ENCODE peak calls at places on chromosomes 5 and 9, in nine cellular contexts. One of them, this sample, is unnamed.

GRCh38 chr9:124765439-124765835 is 5.7 kb downstream of the NR6A1 start:
- DNase-seq in NCI-H460: no peak
- DNase-seq in kidney tubule cell: no peak
- DNase-seq in anterior cingulate cortex: no peak
- DNase-seq in neural progenitor cell: peak; percentile 66
- DNase-seq in posterior vena cava: no peak
- DNase-seq in GDM1: no peak
- DNase-seq in retinal pigment epithelial cell: no peak
- DNase-seq in stimulated activated naive B cell treated with anti-CD40 and anti-IgM and Interleukin-4, amounts not matched to agents 10 μg/mL and 1 μg/mL and 100 μg/mL, for 72 hours: no peak
- DNase-seq in this sample: peak; percentile 62

GRCh38 chr9:135536166-135536565 is 9.8 kb upstream of the OBP2A start:
- DNase-seq in GDM1: no peak
- DNase-seq in stimulated activated naive B cell treated with anti-CD40 and anti-IgM and Interleukin-4, amounts not matched to agents 10 μg/mL and 1 μg/mL and 100 μg/mL, for 72 hours: no peak
- DNase-seq in retinal pigment epithelial cell: no peak
- DNase-seq in NCI-H460: no peak
- DNase-seq in neural progenitor cell: no peak
- DNase-seq in posterior vena cava: no peak
- DNase-seq in kidney tubule cell: no peak
- DNase-seq in anterior cingulate cortex: no peak
- DNase-seq in this sample: no peak

GRCh38 chr5:71907001-71907564 is 188.0 kb downstream of the CARTPT start:
- DNase-seq in stimulated activated naive B cell treated with anti-CD40 and anti-IgM and Interleukin-4, amounts not matched to agents 10 μg/mL and 1 μg/mL and 100 μg/mL, for 72 hours: no peak
- DNase-seq in posterior vena cava: no peak
- DNase-seq in NCI-H460: no peak
- DNase-seq in GDM1: no peak
- DNase-seq in retinal pigment epithelial cell: no peak
- DNase-seq in kidney tubule cell: no peak
- DNase-seq in anterior cingulate cortex: no peak
- DNase-seq in neural progenitor cell: no peak
- DNase-seq in this sample: peak; percentile 38

GRCh38 chr5:44388504-44389409 is 463 bp downstream of the FGF10 start:
- DNase-seq in posterior vena cava: no peak
- DNase-seq in retinal pigment epithelial cell: no peak
- DNase-seq in stimulated activated naive B cell treated with anti-CD40 and anti-IgM and Interleukin-4, amounts not matched to agents 10 μg/mL and 1 μg/mL and 100 μg/mL, for 72 hours: no peak
- DNase-seq in anterior cingulate cortex: no peak
- DNase-seq in kidney tubule cell: no peak
- DNase-seq in neural progenitor cell: peak; percentile 46
- DNase-seq in NCI-H460: no peak
- DNase-seq in GDM1: no peak
- DNase-seq in this sample: no peak

GRCh38 chr9:115063058-115063850 is 54.7 kb downstream of the TNC start:
- DNase-seq in stimulated activated naive B cell treated with anti-CD40 and anti-IgM and Interleukin-4, amounts not matched to agents 10 μg/mL and 1 μg/mL and 100 μg/mL, for 72 hours: no peak
- DNase-seq in kidney tubule cell: peak; percentile 51
- DNase-seq in NCI-H460: no peak
- DNase-seq in posterior vena cava: no peak
- DNase-seq in retinal pigment epithelial cell: no peak
- DNase-seq in neural progenitor cell: no peak
- DNase-seq in GDM1: no peak
- DNase-seq in anterior cingulate cortex: no peak
- DNase-seq in this sample: no peak

GRCh38 chr5:115962239-115962564 is at the start of gene LVRN:
- DNase-seq in stimulated activated naive B cell treated with anti-CD40 and anti-IgM and Interleukin-4, amounts not matched to agents 10 μg/mL and 1 μg/mL and 100 μg/mL, for 72 hours: no peak
- DNase-seq in kidney tubule cell: no peak
- DNase-seq in NCI-H460: no peak
- DNase-seq in neural progenitor cell: no peak
- DNase-seq in GDM1: no peak
- DNase-seq in retinal pigment epithelial cell: no peak
- DNase-seq in posterior vena cava: no peak
- DNase-seq in anterior cingulate cortex: no peak
- DNase-seq in this sample: no peak

GRCh38 chr9:128340691-128341434 is 536 bp downstream of the SLC27A4 start:
- DNase-seq in NCI-H460: no peak
- DNase-seq in GDM1: no peak
- DNase-seq in anterior cingulate cortex: no peak
- DNase-seq in retinal pigment epithelial cell: no peak
- DNase-seq in stimulated activated naive B cell treated with anti-CD40 and anti-IgM and Interleukin-4, amounts not matched to agents 10 μg/mL and 1 μg/mL and 100 μg/mL, for 72 hours: no peak
- DNase-seq in neural progenitor cell: peak; percentile 48
- DNase-seq in posterior vena cava: peak; percentile 86
- DNase-seq in kidney tubule cell: no peak
- DNase-seq in this sample: no peak

GRCh38 chr5:65199988-65200668 is 281.6 kb downstream of the ADAMTS6 start:
- DNase-seq in kidney tubule cell: peak; percentile 59
- DNase-seq in NCI-H460: no peak
- DNase-seq in GDM1: no peak
- DNase-seq in posterior vena cava: no peak
- DNase-seq in anterior cingulate cortex: no peak
- DNase-seq in stimulated activated naive B cell treated with anti-CD40 and anti-IgM and Interleukin-4, amounts not matched to agents 10 μg/mL and 1 μg/mL and 100 μg/mL, for 72 hours: no peak
- DNase-seq in neural progenitor cell: no peak
- DNase-seq in retinal pigment epithelial cell: no peak
- DNase-seq in this sample: no peak

GRCh38 chr5:10562202-10563131 is 1.4 kb upstream of the ANKRD33B start:
- DNase-seq in kidney tubule cell: no peak
- DNase-seq in posterior vena cava: no peak
- DNase-seq in retinal pigment epithelial cell: no peak
- DNase-seq in anterior cingulate cortex: no peak
- DNase-seq in NCI-H460: no peak
- DNase-seq in GDM1: no peak
- DNase-seq in neural progenitor cell: no peak
- DNase-seq in stimulated activated naive B cell treated with anti-CD40 and anti-IgM and Interleukin-4, amounts not matched to agents 10 μg/mL and 1 μg/mL and 100 μg/mL, for 72 hours: peak; percentile 93
- DNase-seq in this sample: no peak

GRCh38 chr9:123453904-123454321 is 97.9 kb downstream of the CRB2 start:
- DNase-seq in stimulated activated naive B cell treated with anti-CD40 and anti-IgM and Interleukin-4, amounts not matched to agents 10 μg/mL and 1 μg/mL and 100 μg/mL, for 72 hours: no peak
- DNase-seq in anterior cingulate cortex: peak; percentile 89
- DNase-seq in NCI-H460: no peak
- DNase-seq in neural progenitor cell: no peak
- DNase-seq in posterior vena cava: no peak
- DNase-seq in GDM1: no peak
- DNase-seq in retinal pigment epithelial cell: no peak
- DNase-seq in kidney tubule cell: no peak
- DNase-seq in this sample: no peak

GRCh38 chr5:76252437-76252836 is 150.6 kb upstream of the IQGAP2 start:
- DNase-seq in posterior vena cava: no peak
- DNase-seq in NCI-H460: no peak
- DNase-seq in neural progenitor cell: no peak
- DNase-seq in GDM1: no peak
- DNase-seq in kidney tubule cell: peak; percentile 88
- DNase-seq in retinal pigment epithelial cell: no peak
- DNase-seq in stimulated activated naive B cell treated with anti-CD40 and anti-IgM and Interleukin-4, amounts not matched to agents 10 μg/mL and 1 μg/mL and 100 μg/mL, for 72 hours: no peak
- DNase-seq in anterior cingulate cortex: no peak
- DNase-seq in this sample: no peak

GRCh38 chr9:113152699-113153098 is 1.9 kb downstream of the SLC31A2 start:
- DNase-seq in kidney tubule cell: peak; percentile 73
- DNase-seq in stimulated activated naive B cell treated with anti-CD40 and anti-IgM and Interleukin-4, amounts not matched to agents 10 μg/mL and 1 μg/mL and 100 μg/mL, for 72 hours: no peak
- DNase-seq in GDM1: no peak
- DNase-seq in neural progenitor cell: no peak
- DNase-seq in anterior cingulate cortex: no peak
- DNase-seq in NCI-H460: no peak
- DNase-seq in retinal pigment epithelial cell: no peak
- DNase-seq in posterior vena cava: no peak
- DNase-seq in this sample: no peak

GRCh38 chr9:2285411-2285810 is 270.3 kb downstream of the SMARCA2 start:
- DNase-seq in anterior cingulate cortex: no peak
- DNase-seq in NCI-H460: no peak
- DNase-seq in GDM1: no peak
- DNase-seq in kidney tubule cell: no peak
- DNase-seq in retinal pigment epithelial cell: no peak
- DNase-seq in posterior vena cava: no peak
- DNase-seq in stimulated activated naive B cell treated with anti-CD40 and anti-IgM and Interleukin-4, amounts not matched to agents 10 μg/mL and 1 μg/mL and 100 μg/mL, for 72 hours: no peak
- DNase-seq in neural progenitor cell: no peak
- DNase-seq in this sample: no peak

GRCh38 chr5:97071101-97071500 is 71.3 kb downstream of the LIX1 start:
- DNase-seq in GDM1: no peak
- DNase-seq in anterior cingulate cortex: peak; percentile 40
- DNase-seq in stimulated activated naive B cell treated with anti-CD40 and anti-IgM and Interleukin-4, amounts not matched to agents 10 μg/mL and 1 μg/mL and 100 μg/mL, for 72 hours: no peak
- DNase-seq in kidney tubule cell: peak; percentile 91
- DNase-seq in retinal pigment epithelial cell: no peak
- DNase-seq in neural progenitor cell: no peak
- DNase-seq in posterior vena cava: no peak
- DNase-seq in NCI-H460: no peak
- DNase-seq in this sample: no peak

GRCh38 chr5:107300928-107301327 is 369.8 kb downstream of the EFNA5 start:
- DNase-seq in stimulated activated naive B cell treated with anti-CD40 and anti-IgM and Interleukin-4, amounts not matched to agents 10 μg/mL and 1 μg/mL and 100 μg/mL, for 72 hours: no peak
- DNase-seq in NCI-H460: no peak
- DNase-seq in GDM1: no peak
- DNase-seq in neural progenitor cell: no peak
- DNase-seq in anterior cingulate cortex: no peak
- DNase-seq in kidney tubule cell: no peak
- DNase-seq in retinal pigment epithelial cell: peak; percentile 62
- DNase-seq in posterior vena cava: no peak
- DNase-seq in this sample: no peak